ENCODE peak calls at places on chromosomes 6 and 20, in seven cellular contexts. T is upper lobe of left lung, B is astrocyte, W is psoas muscle, H is left ventricle myocardium inferior, L is ovary, I is upper lobe of right lung. C is an unnamed sample.

GRCh38 chr6:167113935-167114910 is 8.7 kb upstream of the CCR6 start:
- DNase-seq in T (no peak), B (no peak), W (no peak), H (no peak), L (no peak), I (no peak), C (no peak)

GRCh38 chr20:42588847-42589246 is 600.9 kb downstream of the PTPRT start:
- DNase-seq in T (no peak), B (no peak), W (no peak), H (no peak), L (no peak), I (no peak), C (no peak)

GRCh38 chr6:146289816-146290588 is 253.6 kb upstream of the RAB32 start:
- DNase-seq in T (no peak), B (peak; percentile 73), W (no peak), H (no peak), L (no peak), I (no peak), C (peak; percentile 88)

GRCh38 chr20:33061626-33062025 is 7.9 kb downstream of the BPIFB3 start:
- DNase-seq in T (no peak), B (no peak), W (no peak), H (no peak), L (no peak), I (no peak), C (no peak)

GRCh38 chr6:53741001-53741400 is 53.8 kb upstream of the LRRC1 start:
- DNase-seq in T (no peak), B (no peak), W (no peak), H (no peak), L (no peak), I (no peak), C (no peak)

GRCh38 chr6:145673504-145673903 is 61.8 kb downstream of the EPM2A start:
- DNase-seq in T (peak; percentile 2), B (no peak), W (no peak), H (no peak), L (no peak), I (no peak), C (no peak)

GRCh38 chr6:170124836-170125235 is 166.0 kb downstream of the DLL1 start:
- DNase-seq in T (peak; percentile 45), B (no peak), W (no peak), H (no peak), L (no peak), I (peak; percentile 74), C (peak; percentile 93)

GRCh38 chr6:166006593-166007301 is 160.9 kb downstream of the TBXT start:
- DNase-seq in T (no peak), B (peak; percentile 87), W (no peak), H (no peak), L (no peak), I (no peak), C (no peak)

GRCh38 chr20:45948261-45948733 is 13.8 kb downstream of the PCIF1 start:
- DNase-seq in T (no peak), B (no peak), W (no peak), H (no peak), L (no peak), I (no peak), C (no peak)

GRCh38 chr6:35694462-35694861 is 5.7 kb upstream of the FKBP5 start:
- DNase-seq in T (no peak), B (no peak), W (no peak), H (no peak), L (no peak), I (no peak), C (peak; percentile 53)

GRCh38 chr6:36318690-36319435 is 17.8 kb downstream of the BNIP5 start:
- DNase-seq in T (no peak), B (no peak), W (no peak), H (no peak), L (no peak), I (no peak), C (no peak)

GRCh38 chr6:56923565-56923964 is 31.3 kb upstream of the BEND6 start:
- DNase-seq in T (no peak), B (no peak), W (no peak), H (no peak), L (no peak), I (no peak), C (no peak)

GRCh38 chr20:32743237-32744112 is at the start of gene COMMD7:
- DNase-seq in T (peak; percentile 95), B (no peak), W (peak; percentile 84), H (peak; percentile 66), L (peak; percentile 51), I (peak; percentile 88), C (peak; percentile 36)

GRCh38 chr6:134846031-134846430 is 103.9 kb downstream of the ALDH8A1 start:
- DNase-seq in T (no peak), B (no peak), W (no peak), H (no peak), L (no peak), I (no peak), C (no peak)

GRCh38 chr6:24006246-24006645 is 119.8 kb upstream of the NRSN1 start:
- DNase-seq in T (no peak), B (no peak), W (no peak), H (no peak), L (no peak), I (no peak), C (no peak)

GRCh38 chr6:142903806-142904205 is 41.2 kb downstream of the HIVEP2 start:
- DNase-seq in T (no peak), B (peak; percentile 41), W (no peak), H (no peak), L (no peak), I (no peak), C (peak; percentile 48)

GRCh38 chr6:87700729-87701675 is 1.0 kb downstream of the AKIRIN2 start:
- DNase-seq in T (peak; percentile 90), B (peak; percentile 68), W (peak; percentile 58), H (peak; percentile 26), L (peak; percentile 31), I (no peak), C (peak; percentile 82)

GRCh38 chr6:130132286-130132701 is 90.5 kb downstream of the SAMD3 start:
- DNase-seq in T (no peak), B (no peak), W (no peak), H (no peak), L (no peak), I (no peak), C (no peak)

GRCh38 chr6:126176266-126176665 is 163.6 kb upstream of the CENPW start:
- DNase-seq in T (no peak), B (no peak), W (no peak), H (no peak), L (no peak), I (no peak), C (peak; percentile 21)

GRCh38 chr20:4569882-4570281 is 151.8 kb upstream of the PRND start:
- DNase-seq in T (no peak), B (no peak), W (no peak), H (no peak), L (no peak), I (no peak), C (no peak)

GRCh38 chr20:4578375-4578774 is 143.3 kb upstream of the PRND start:
- DNase-seq in T (no peak), B (no peak), W (no peak), H (no peak), L (no peak), I (no peak), C (no peak)

GRCh38 chr20:4571759-4572531 is 149.8 kb upstream of the PRND start:
- DNase-seq in T (no peak), B (peak; percentile 69), W (no peak), H (no peak), L (no peak), I (no peak), C (no peak)

GRCh38 chr20:4574356-4574690 is 147.4 kb upstream of the PRND start:
- DNase-seq in T (no peak), B (no peak), W (no peak), H (no peak), L (no peak), I (no peak), C (no peak)

DNA sequence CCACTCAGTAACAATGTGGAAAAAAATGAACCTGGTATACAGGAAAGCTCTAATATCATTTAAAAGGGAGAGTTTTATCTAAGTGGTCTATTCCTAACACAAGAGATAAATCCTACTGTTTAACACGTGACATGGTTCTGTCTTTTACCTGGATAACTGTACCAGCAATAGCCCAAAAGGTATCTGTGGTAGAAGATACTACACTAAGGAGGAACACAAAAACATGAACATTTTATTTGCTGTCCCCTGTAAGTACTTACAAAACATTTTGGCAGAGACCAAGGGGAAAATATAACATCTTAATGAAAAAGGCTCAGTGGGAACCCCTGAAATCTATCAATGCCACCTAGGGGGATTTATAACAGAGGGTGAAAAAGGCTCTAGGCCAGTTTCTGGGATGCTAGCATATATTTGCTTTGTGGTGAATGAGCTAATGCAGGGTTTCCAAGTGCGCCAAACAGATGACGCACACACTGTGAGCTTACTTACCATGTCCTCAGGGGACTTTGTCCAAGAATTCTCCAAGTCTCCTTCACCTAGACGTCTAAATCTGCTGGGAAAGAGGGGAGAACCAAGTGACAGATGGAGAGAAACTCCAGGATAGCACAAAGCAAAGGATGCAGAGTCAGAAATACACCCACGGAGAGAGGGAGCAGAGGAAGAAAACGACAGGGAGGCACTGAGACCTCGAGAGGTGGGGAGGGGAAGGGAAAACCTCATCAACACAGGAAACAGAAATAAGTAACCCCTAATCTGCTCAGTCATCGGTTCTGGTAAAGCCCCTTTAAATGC is 147.9 kb upstream of the PRND start:
- DNase-seq in T (no peak), B (peak; percentile 99), W (no peak), H (no peak), L (no peak), I (no peak), C (peak; percentile 90)
- H3K4me3 ChIP-seq in T (no peak overlapping the region), B (peak overlapping the region; percentile 44), W (no peak overlapping the region), H (no peak overlapping the region), L (no peak overlapping the region), I (no peak overlapping the region), C (no peak overlapping the region)

GRCh38 chr6:37699138-37699766 is 1.6 kb upstream of the MDGA1 start:
- DNase-seq in T (peak; percentile 34), B (no peak), W (no peak), H (no peak), L (no peak), I (no peak), C (peak; percentile 13)
- H3K27me3 ChIP-seq in T (peaks cover 9% of the 10 kb centered on the region), B (peaks cover 14% of the 10 kb centered on the region), W (no peaks in the 10 kb centered on the region), H (peaks cover 41% of the 10 kb centered on the region), L (no peaks in the 10 kb centered on the region), I (peaks cover 32% of the 10 kb centered on the region), C (peaks cover 14% of the 10 kb centered on the region)

GRCh38 chr20:10647909-10648308 is 25.9 kb downstream of the JAG1 start:
- DNase-seq in T (no peak), B (no peak), W (no peak), H (no peak), L (no peak), I (no peak), C (no peak)

GRCh38 chr20:10646886-10647420 is 26.8 kb downstream of the JAG1 start:
- DNase-seq in T (no peak), B (no peak), W (no peak), H (no peak), L (no peak), I (no peak), C (no peak)

GRCh38 chr20:10648651-10649050 is 25.1 kb downstream of the JAG1 start:
- DNase-seq in T (no peak), B (peak; percentile 95), W (no peak), H (no peak), L (no peak), I (no peak), C (no peak)

GRCh38 chr20:10646006-10646405 is 27.8 kb downstream of the JAG1 start:
- DNase-seq in T (no peak), B (no peak), W (no peak), H (no peak), L (no peak), I (no peak), C (no peak)

GRCh38 chr20:10647471-10647870 is 26.3 kb downstream of the JAG1 start:
- DNase-seq in T (no peak), B (no peak), W (no peak), H (no peak), L (no peak), I (no peak), C (no peak)
- TF ChIP-seq CTCF in T (no peak), B (peak; percentile 17), W (peak; percentile 15), H (peak; percentile 41), L (no peak), I (no peak), C (peak; percentile 16)

GRCh38 chr6:116152620-116153019 is 26.7 kb upstream of the COL10A1 start:
- DNase-seq in T (no peak), B (no peak), W (no peak), H (no peak), L (no peak), I (no peak), C (no peak)
- H3K4me3 ChIP-seq in T (no peak overlapping the region), B (no peak overlapping the region), W (no peak overlapping the region), H (no peak overlapping the region), L (no peak overlapping the region), I (no peak overlapping the region), C (no peak overlapping the region)